ENCODE peak calls at places on chromosomes 6 and 20, in five cellular contexts. A, Q, E, W and B are unnamed samples.

GRCh38 chr6:45000833-45001232 is 327.3 kb upstream of the RUNX2 start:
- DNase-seq in A (no peak), Q (no peak), E (no peak), W (no peak), B (no peak)

GRCh38 chr6:167056370-167056769 is 57.2 kb downstream of the CEP43 start:
- DNase-seq in A (peak), Q (no peak), E (no peak), W (no peak), B (no peak)

GRCh38 chr6:26183581-26184408 is 96.6 kb downstream of the HFE start:
- DNase-seq in A (peak), Q (peak), E (peak), W (no peak), B (no peak)

GRCh38 chr6:98724537-98724936 is 109.8 kb upstream of the POU3F2 start:
- DNase-seq in A (no peak), Q (no peak), E (peak), W (no peak), B (no peak)

GRCh38 chr20:34753706-34754461 is 49.7 kb downstream of the TP53INP2 start:
- DNase-seq in A (no peak), Q (no peak), E (peak), W (no peak), B (no peak)

GRCh38 chr20:62155428-62156253 is 12.1 kb downstream of the SS18L1 start:
- DNase-seq in A (no peak), Q (no peak), E (peak), W (no peak), B (no peak)

GRCh38 chr6:28996844-28997502 is 8.1 kb downstream of the ZNF311 start:
- DNase-seq in A (no peak), Q (no peak), E (no peak), W (no peak), B (no peak)

GRCh38 chr6:95593025-95593424 is 15.7 kb downstream of the MANEA start:
- DNase-seq in A (no peak), Q (no peak), E (no peak), W (no peak), B (no peak)

GRCh38 chr6:116580198-116580597 is 8.9 kb downstream of the RWDD1 start:
- DNase-seq in A (no peak), Q (no peak), E (no peak), W (no peak), B (no peak)

GRCh38 chr6:71299541-71300470 is 11.2 kb downstream of the OGFRL1 start:
- DNase-seq in A (no peak), Q (no peak), E (no peak), W (no peak), B (no peak)

GRCh38 chr6:134094436-134094835 is 42.0 kb upstream of the SLC2A12 start:
- DNase-seq in A (no peak), Q (no peak), E (peak), W (no peak), B (no peak)

GRCh38 chr6:51891784-51892183 is 195.6 kb downstream of the PKHD1 start:
- DNase-seq in A (no peak), Q (no peak), E (no peak), W (no peak), B (no peak)

GRCh38 chr6:6781172-6781876 is 192.8 kb downstream of the LY86 start:
- DNase-seq in A (no peak), Q (no peak), E (no peak), W (no peak), B (no peak)

GRCh38 chr20:57998276-57998675 is 230.2 kb downstream of the ANKRD60 start:
- DNase-seq in A (no peak), Q (no peak), E (peak), W (no peak), B (no peak)
- TF ChIP-seq CTCF in A (no peak), Q (no peak), E (peak), W (no peak), B (no peak)

GRCh38 chr6:27472182-27472616 is 706 bp downstream of the ZNF184 start:
- DNase-seq in A (peak), Q (peak), E (peak), W (no peak), B (peak)
- TF ChIP-seq CTCF in A (no peak), Q (no peak), E (no peak), W (no peak), B (no peak)

GRCh38 chr20:31954500-31954899 is 2.7 kb upstream of the PDRG1 start:
- DNase-seq in A (no peak), Q (no peak), E (no peak), W (no peak), B (no peak)

GRCh38 chr20:31949877-31950646 is 1.8 kb downstream of the PDRG1 start:
- DNase-seq in A (no peak), Q (no peak), E (no peak), W (no peak), B (no peak)

GRCh38 chr20:31953749-31954148 is 1.9 kb upstream of the PDRG1 start:
- DNase-seq in A (no peak), Q (no peak), E (no peak), W (no peak), B (no peak)

GRCh38 chr20:31951203-31951529 is 680 bp downstream of the PDRG1 start:
- DNase-seq in A (no peak), Q (no peak), E (no peak), W (no peak), B (no peak)

GRCh38 chr20:31951530-31952453 is at the start of gene PDRG1:
- DNase-seq in A (peak), Q (peak), E (peak), W (peak), B (peak)
- TF ChIP-seq CTCF in A (peak), Q (peak), E (peak), W (peak), B (peak)

DNA sequence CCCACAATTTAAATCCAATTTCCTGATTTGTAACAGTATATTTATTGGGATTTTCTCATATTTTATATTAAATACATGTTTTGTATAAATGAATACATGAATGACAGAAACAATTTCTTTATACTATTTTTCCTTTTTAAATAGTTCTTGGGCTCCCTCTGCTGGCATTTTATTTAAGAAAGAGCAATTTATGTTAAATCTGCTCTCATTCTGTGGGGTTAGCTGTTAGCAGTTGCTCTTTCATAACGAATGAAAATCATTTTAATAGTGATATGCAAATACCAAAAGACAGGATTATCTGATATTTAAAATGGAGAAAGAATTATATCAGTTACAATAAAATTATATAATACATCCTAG is 118.3 kb downstream of the RALGAPA2 start:
- DNase-seq in A (peak), Q (no peak), E (peak), W (no peak), B (no peak)
- TF ChIP-seq CTCF in A (peak), Q (peak), E (no peak), W (no peak), B (no peak)

GRCh38 chr20:36501367-36502006 is 39.8 kb upstream of the MYL9 start:
- DNase-seq in A (peak), Q (no peak), E (no peak), W (no peak), B (no peak)

GRCh38 chr20:36507746-36508145 is 33.6 kb upstream of the MYL9 start:
- DNase-seq in A (no peak), Q (no peak), E (no peak), W (no peak), B (no peak)

GRCh38 chr20:36499723-36500501 is 41.4 kb upstream of the MYL9 start:
- DNase-seq in A (no peak), Q (no peak), E (no peak), W (no peak), B (no peak)

GRCh38 chr20:36506253-36506652 is 35.1 kb upstream of the MYL9 start:
- DNase-seq in A (no peak), Q (no peak), E (peak), W (no peak), B (no peak)

GRCh38 chr20:36504295-36504694 is 37.0 kb upstream of the MYL9 start:
- DNase-seq in A (no peak), Q (no peak), E (no peak), W (no peak), B (no peak)
- TF ChIP-seq CTCF in A (no peak), Q (peak), E (peak), W (no peak), B (no peak)